ENCODE peak calls at places on chromosomes 16 and 17, in seven cellular contexts. O is NCI-H1417; Y is C1 segment of cervical spinal cord; L is germinal center; R is activated CD8-positive, alpha-beta T cell treated with anti-CD3 and anti-CD28 coated beads, Interleukin-2, amount 10 ng/mL, durations not matched to agents 7 days and 5 days; D is T follicular helper cell; Q is NCI-H524. W is an unnamed sample.

GRCh38 chr16:66605177-66605999 is 884 bp downstream of the CMTM3 start:
- DNase-seq in Y (no peak), O (no peak), D (no peak), Q (no peak), R (peak; percentile 45), L (no peak), W (no peak)

GRCh38 chr16:57640612-57641011 is 12.2 kb downstream of the ADGRG1 start:
- DNase-seq in O (no peak), L (no peak), Y (peak; percentile 41), Q (no peak), D (no peak), R (no peak), W (no peak)

GRCh38 chr16:10308305-10309193 is 77.3 kb upstream of the ATF7IP2 start:
- DNase-seq in R (no peak), D (no peak), L (no peak), O (no peak), Q (no peak), Y (no peak), W (no peak)

GRCh38 chr16:29761882-29762281 is 16.1 kb upstream of the C16orf54 start:
- DNase-seq in Y (no peak), Q (no peak), L (no peak), O (no peak), D (no peak), R (no peak), W (no peak)

GRCh38 chr16:49012961-49013726 is 268.5 kb downstream of the CBLN1 start:
- DNase-seq in D (no peak), Y (peak; percentile 72), Q (peak; percentile 91), O (no peak), R (no peak), L (no peak), W (peak; percentile 91)

GRCh38 chr17:77424585-77425344 is 284.0 kb downstream of the SEC14L1 start:
- DNase-seq in D (no peak), L (no peak), O (no peak), R (no peak), Y (peak; percentile 50), Q (no peak), W (no peak)

GRCh38 chr16:73888840-73889577 is 407.6 kb upstream of the PSMD7 start:
- DNase-seq in D (no peak), Y (no peak), Q (no peak), L (no peak), R (no peak), O (no peak), W (no peak)

GRCh38 chr17:7307686-7308624 is 527 bp downstream of the EIF5A start:
- DNase-seq in Y (no peak), D (peak; percentile 55), R (peak; percentile 63), O (no peak), L (peak; percentile 36), Q (no peak), W (no peak)

GRCh38 chr17:13631541-13631940 is 29.8 kb upstream of the HS3ST3A1 start:
- DNase-seq in O (no peak), Y (no peak), R (no peak), Q (no peak), D (no peak), L (no peak), W (no peak)

GRCh38 chr17:64187093-64187895 is 57.4 kb upstream of the ERN1 start:
- DNase-seq in L (no peak), Q (peak; percentile 24), D (no peak), Y (no peak), O (no peak), R (no peak), W (no peak)

GRCh38 chr17:12047977-12048376 is 27.3 kb downstream of the MAP2K4 start:
- DNase-seq in O (no peak), Q (no peak), D (no peak), L (no peak), R (no peak), Y (no peak), W (no peak)

GRCh38 chr16:15907863-15908478 is 19.6 kb upstream of the CEP20 start:
- DNase-seq in R (no peak), O (peak; percentile 89), L (peak; percentile 98), Q (peak; percentile 78), D (no peak), Y (no peak), W (no peak)

GRCh38 chr16:89343501-89344291 is 126.2 kb downstream of the ZNF778 start:
- DNase-seq in Y (no peak), L (no peak), Q (no peak), D (no peak), O (no peak), R (no peak), W (peak; percentile 94)

GRCh38 chr16:8868272-8869211 is at the start of gene CARHSP1:
- DNase-seq in Q (peak; percentile 94), O (peak; percentile 83), R (peak; percentile 91), Y (peak; percentile 70), L (peak; percentile 97), D (peak; percentile 67), W (peak; percentile 84)

GRCh38 chr16:19011169-19011731 is 27.5 kb downstream of the TMC7 start:
- DNase-seq in Y (no peak), Q (no peak), D (no peak), L (no peak), O (no peak), R (no peak), W (no peak)

GRCh38 chr16:25089346-25089745 is 22.2 kb upstream of the LCMT1 start:
- DNase-seq in D (no peak), O (no peak), Y (no peak), L (no peak), R (no peak), Q (no peak), W (no peak)

GRCh38 chr17:80311216-80311827 is 50.7 kb downstream of the RNF213 start:
- DNase-seq in Y (no peak), R (no peak), D (no peak), O (no peak), Q (no peak), L (no peak), W (no peak)

GRCh38 chr17:18099516-18099915 is 9.0 kb upstream of the MYO15A start:
- DNase-seq in L (no peak), Q (no peak), D (no peak), R (no peak), O (no peak), Y (no peak), W (no peak)

GRCh38 chr16:52383640-52384292 is 163.2 kb downstream of the TOX3 start:
- DNase-seq in L (no peak), O (no peak), Y (no peak), D (no peak), R (no peak), Q (no peak), W (no peak)

GRCh38 chr17:57045868-57046671 is 39.0 kb upstream of the AKAP1 start:
- DNase-seq in R (peak; percentile 32), Y (no peak), Q (peak; percentile 52), D (no peak), O (no peak), L (peak; percentile 60), W (no peak)

GRCh38 chr16:4293822-4294457 is 21.1 kb upstream of the TFAP4 start:
- DNase-seq in Y (no peak), Q (peak; percentile 60), D (no peak), L (no peak), R (no peak), O (peak; percentile 67), W (peak; percentile 60)

GRCh38 chr17:47969975-47970724 is 763 bp upstream of the CDK5RAP3 start:
- DNase-seq in D (no peak), O (no peak), R (no peak), L (no peak), Q (no peak), Y (no peak), W (no peak)

GRCh38 chr16:72864130-72864833 is 183.6 kb downstream of the ZFHX3 start:
- DNase-seq in R (no peak), O (no peak), L (no peak), D (no peak), Y (no peak), Q (no peak), W (no peak)

GRCh38 chr17:63919311-63919723 is 678 bp upstream of the GH1 start:
- DNase-seq in O (peak; percentile 13), D (peak; percentile 59), Y (no peak), R (peak; percentile 79), L (peak; percentile 82), Q (peak; percentile 24), W (peak; percentile 25)

GRCh38 chr16:83530293-83530692 is 277.5 kb upstream of the HSBP1 start:
- DNase-seq in L (no peak), Y (no peak), Q (no peak), D (no peak), O (no peak), R (no peak), W (no peak)

GRCh38 chr17:8268550-8269298 is 19.6 kb downstream of the PFAS start:
- DNase-seq in R (no peak), Q (no peak), O (no peak), D (no peak), L (no peak), Y (no peak), W (no peak)

GRCh38 chr16:17160285-17160854 is 310.4 kb downstream of the XYLT1 start:
- DNase-seq in L (no peak), R (no peak), D (no peak), Y (no peak), Q (peak; percentile 29), O (no peak), W (peak; percentile 71)

GRCh38 chr17:82016061-82016874 is 6.4 kb downstream of the CENPX start:
- DNase-seq in Y (no peak), D (no peak), O (no peak), R (no peak), Q (no peak), L (no peak), W (no peak)

GRCh38 chr17:17557796-17558195 is 33.7 kb downstream of the PEMT start:
- DNase-seq in Y (peak; percentile 56), L (no peak), Q (no peak), R (no peak), D (no peak), O (no peak), W (no peak)

GRCh38 chr17:337866-338265 is 14.7 kb downstream of the RPH3AL start:
- DNase-seq in O (peak; percentile 84), L (no peak), R (no peak), D (no peak), Q (no peak), Y (no peak), W (no peak)

GRCh38 chr17:62895650-62896301 is 70.3 kb upstream of the TANC2 start:
- DNase-seq in D (no peak), Q (no peak), L (no peak), O (no peak), R (no peak), Y (no peak), W (no peak)

GRCh38 chr17:42526031-42526444 is 10.0 kb upstream of the NAGLU start:
- DNase-seq in L (no peak), Q (no peak), R (no peak), O (no peak), D (no peak), Y (no peak), W (no peak)

GRCh38 chr16:72858611-72859493 is 189.1 kb downstream of the ZFHX3 start:
- DNase-seq in D (no peak), Y (no peak), L (no peak), O (no peak), Q (no peak), R (no peak), W (no peak)

W was measured in NCI-H1694 treated with DMSO at 0.1 percent for 48 hours.